ENCODE peak calls at places on chromosome 1, in nine cellular contexts. N, X, O, Y, M, P, I, T and Z are unnamed samples.

GRCh38 chr1:84373446-84374141 is 24.7 kb upstream of the DNASE2B start:
- DNase-seq in N (no peak), X (no peak), O (no peak), Y (no peak), M (no peak), P (no peak), I (no peak), T (no peak), Z (no peak)

GRCh38 chr1:206908038-206908437 is 10.8 kb downstream of the IL24 start:
- DNase-seq in N (no peak), X (no peak), O (no peak), Y (no peak), M (no peak), P (no peak), I (no peak), T (no peak), Z (no peak)

GRCh38 chr1:52629021-52629643 is 3.8 kb upstream of the SHISAL2A start:
- DNase-seq in N (no peak), X (peak), O (no peak), Y (no peak), M (no peak), P (peak), I (no peak), T (no peak), Z (no peak)

GRCh38 chr1:208597571-208597970 is 353.4 kb upstream of the PLXNA2 start:
- DNase-seq in N (no peak), X (no peak), O (no peak), Y (no peak), M (no peak), P (no peak), I (no peak), T (no peak), Z (no peak)

GRCh38 chr1:46202975-46203737 is at the start of gene LURAP1:
- DNase-seq in N (peak), X (peak), O (peak), Y (peak), M (peak), P (peak), I (no peak), T (peak), Z (peak)

GRCh38 chr1:46084553-46085448 is 47.6 kb downstream of the PIK3R3 start:
- DNase-seq in N (no peak), X (peak), O (no peak), Y (no peak), M (no peak), P (no peak), I (no peak), T (peak), Z (no peak)

GRCh38 chr1:215394084-215394991 is 172.8 kb upstream of the KCTD3 start:
- DNase-seq in N (no peak), X (no peak), O (no peak), Y (no peak), M (no peak), P (peak), I (no peak), T (no peak), Z (no peak)

GRCh38 chr1:54885863-54886723 is 902 bp downstream of the DHCR24 start:
- DNase-seq in N (peak), X (peak), O (peak), Y (peak), M (no peak), P (peak), I (no peak), T (no peak), Z (no peak)

GRCh38 chr1:154698320-154699096 is 90.5 kb upstream of the ADAR start:
- DNase-seq in N (peak), X (no peak), O (no peak), Y (no peak), M (no peak), P (no peak), I (no peak), T (no peak), Z (no peak)

GRCh38 chr1:182264187-182264586 is 127.4 kb downstream of the GLUL start:
- DNase-seq in N (no peak), X (no peak), O (no peak), Y (no peak), M (no peak), P (no peak), I (no peak), T (no peak), Z (no peak)

GRCh38 chr1:219312967-219313366 is 139.3 kb downstream of the LYPLAL1 start:
- DNase-seq in N (no peak), X (peak), O (peak), Y (no peak), M (no peak), P (no peak), I (no peak), T (peak), Z (no peak)

GRCh38 chr1:112855152-112855836 is 100.7 kb downstream of the SLC16A1 start:
- DNase-seq in N (no peak), X (no peak), O (no peak), Y (no peak), M (no peak), P (no peak), I (no peak), T (no peak), Z (no peak)

GRCh38 chr1:149884433-149885363 is 14.7 kb upstream of the BOLA1 start:
- DNase-seq in N (peak), X (peak), O (no peak), Y (no peak), M (no peak), P (peak), I (no peak), T (no peak), Z (no peak)

GRCh38 chr1:63892632-63893395 is 119.0 kb downstream of the ROR1 start:
- DNase-seq in N (peak), X (peak), O (no peak), Y (no peak), M (no peak), P (no peak), I (no peak), T (peak), Z (no peak)

GRCh38 chr1:165930961-165931360 is 103.5 kb downstream of the UCK2 start:
- DNase-seq in N (no peak), X (no peak), O (no peak), Y (no peak), M (no peak), P (no peak), I (no peak), T (no peak), Z (no peak)

GRCh38 chr1:10755977-10756521 is 40.4 kb downstream of the CASZ1 start:
- DNase-seq in N (peak), X (peak), O (peak), Y (peak), M (no peak), P (no peak), I (no peak), T (no peak), Z (peak)

DNA sequence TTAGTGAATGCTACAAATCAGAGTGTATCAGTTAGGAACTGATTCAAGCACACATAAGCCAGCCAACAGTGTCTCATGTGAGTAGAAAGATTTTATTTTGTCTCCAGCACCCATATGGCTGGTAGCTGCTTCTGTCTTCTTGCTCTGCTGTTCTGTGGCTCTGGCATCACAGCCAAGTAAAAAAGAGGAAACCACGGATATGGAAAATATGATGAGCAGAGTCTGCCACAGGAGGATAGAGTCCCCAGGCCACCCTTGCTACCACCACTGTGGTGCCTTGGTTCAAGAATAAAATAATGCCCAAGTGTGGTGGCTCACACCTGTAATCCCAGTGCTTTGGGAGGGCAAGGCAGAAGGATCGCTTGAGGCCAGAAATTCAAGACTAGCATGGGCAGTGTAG is 53.7 kb upstream of the SPOCD1 start:
- DNase-seq in N (no peak), X (no peak), O (no peak), Y (no peak), M (no peak), P (no peak), I (no peak), T (no peak), Z (no peak)
- TF ChIP-seq CTCF in N (no peak), X (no peak), O (no peak), Y (no peak), M (no peak), P (no peak), I (no peak), T (no peak), Z (no peak)

GRCh38 chr1:89994231-89994804 is 592 bp upstream of the ZNF326 start:
- DNase-seq in N (peak), X (no peak), O (no peak), Y (no peak), M (no peak), P (peak), I (no peak), T (no peak), Z (no peak)

GRCh38 chr1:89993541-89993940 is 1.4 kb upstream of the ZNF326 start:
- DNase-seq in N (no peak), X (no peak), O (no peak), Y (no peak), M (no peak), P (no peak), I (no peak), T (no peak), Z (no peak)

GRCh38 chr1:89996415-89997110 is 1.7 kb downstream of the ZNF326 start:
- DNase-seq in N (no peak), X (no peak), O (no peak), Y (no peak), M (no peak), P (no peak), I (no peak), T (no peak), Z (no peak)

GRCh38 chr1:89995595-89996397 is 886 bp downstream of the ZNF326 start:
- DNase-seq in N (no peak), X (peak), O (peak), Y (no peak), M (no peak), P (no peak), I (no peak), T (no peak), Z (no peak)

DNA sequence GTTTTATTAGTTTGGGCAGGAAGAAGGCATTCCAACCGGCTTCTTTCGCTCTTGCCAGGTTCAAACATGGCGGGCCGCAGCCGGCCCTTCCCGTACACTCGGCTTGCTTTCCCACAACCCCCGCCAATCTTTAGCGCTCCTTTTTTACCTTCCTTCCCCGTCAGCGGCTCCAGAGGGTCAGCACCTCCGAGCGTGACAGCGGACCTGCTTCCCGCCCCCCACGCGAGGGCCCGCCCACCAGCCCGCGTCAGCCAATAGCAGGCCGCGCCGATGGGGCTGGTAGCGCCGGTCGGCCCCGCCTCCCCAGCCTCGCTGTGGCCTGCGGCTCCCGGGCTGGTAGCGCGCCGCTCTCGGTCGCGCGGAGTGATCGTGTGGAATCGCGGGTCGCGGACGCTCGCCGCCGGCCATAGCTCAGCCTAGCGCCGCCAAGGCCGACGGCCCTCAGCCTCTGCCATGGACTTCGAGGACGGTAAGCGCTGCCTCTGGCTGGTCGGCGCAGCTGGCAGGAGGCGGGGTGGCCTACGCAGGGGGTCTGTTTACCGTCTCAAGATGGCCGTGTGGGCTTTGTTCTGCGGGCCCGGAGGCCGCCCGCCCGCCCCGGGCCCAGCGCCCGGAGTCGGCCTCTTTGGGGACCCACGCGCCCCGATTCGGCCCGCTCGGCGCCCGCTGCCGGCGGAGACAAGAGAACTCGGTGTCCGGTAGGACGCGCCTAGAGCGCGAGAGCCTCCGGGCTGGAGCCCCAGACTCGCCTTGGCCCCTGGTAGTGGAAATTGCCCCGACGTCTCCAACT is at the start of gene ZNF326:
- DNase-seq in N (peak), X (peak), O (peak), Y (peak), M (peak), P (peak), I (peak), T (peak), Z (peak)
- TF ChIP-seq CTCF in N (no peak), X (no peak), O (no peak), Y (no peak), M (no peak), P (no peak), I (no peak), T (peak), Z (peak)

GRCh38 chr1:75127916-75128717 is 6.1 kb upstream of the LHX8 start:
- DNase-seq in N (no peak), X (no peak), O (no peak), Y (no peak), M (no peak), P (peak), I (no peak), T (no peak), Z (no peak)
- TF ChIP-seq CTCF in N (no peak), X (no peak), O (no peak), Y (no peak), M (no peak), P (peak), I (no peak), T (no peak), Z (no peak)

GRCh38 chr1:230978491-230979388 is at the start of the genes ARV1 and TTC13:
- DNase-seq in N (peak), X (peak), O (peak), Y (peak), M (peak), P (peak), I (peak), T (peak), Z (peak)
- TF ChIP-seq CTCF in N (peak), X (no peak), O (peak), Y (no peak), M (peak), P (peak), I (no peak), T (peak), Z (peak)

DNA sequence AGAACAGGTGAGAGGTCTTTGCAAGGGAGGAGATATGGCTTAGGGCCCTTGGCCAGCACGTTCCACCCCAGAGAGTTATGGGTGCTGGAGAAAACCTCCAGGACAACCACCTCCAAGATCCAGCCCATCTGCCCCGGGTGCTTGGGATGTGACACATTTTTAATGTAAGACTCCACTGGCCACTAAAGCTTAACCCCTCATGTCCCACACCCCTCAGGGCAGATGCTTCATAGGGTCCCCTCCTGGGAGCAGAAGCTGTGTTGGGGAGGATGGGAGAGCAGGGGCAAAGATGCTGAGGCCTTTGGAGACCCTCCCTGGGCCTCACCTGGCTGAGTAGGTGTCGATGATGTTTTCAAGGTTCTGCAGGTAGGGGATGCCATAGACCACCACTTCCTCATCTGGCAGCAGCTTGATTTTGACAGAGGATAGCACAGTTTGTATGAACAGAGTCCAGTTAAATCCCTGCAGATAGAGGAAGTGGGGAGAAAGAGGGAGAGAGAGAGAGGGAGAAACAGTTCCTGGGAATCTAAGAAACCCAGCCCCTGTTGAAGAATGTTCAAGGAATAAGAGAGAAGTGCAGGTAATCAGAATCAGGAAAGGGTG is 11.9 kb downstream of the PRXL2B start:
- DNase-seq in N (no peak), X (no peak), O (no peak), Y (no peak), M (no peak), P (no peak), I (no peak), T (no peak), Z (no peak)
- TF ChIP-seq CTCF in N (peak), X (no peak), O (no peak), Y (no peak), M (no peak), P (peak), I (no peak), T (no peak), Z (no peak)

DNA sequence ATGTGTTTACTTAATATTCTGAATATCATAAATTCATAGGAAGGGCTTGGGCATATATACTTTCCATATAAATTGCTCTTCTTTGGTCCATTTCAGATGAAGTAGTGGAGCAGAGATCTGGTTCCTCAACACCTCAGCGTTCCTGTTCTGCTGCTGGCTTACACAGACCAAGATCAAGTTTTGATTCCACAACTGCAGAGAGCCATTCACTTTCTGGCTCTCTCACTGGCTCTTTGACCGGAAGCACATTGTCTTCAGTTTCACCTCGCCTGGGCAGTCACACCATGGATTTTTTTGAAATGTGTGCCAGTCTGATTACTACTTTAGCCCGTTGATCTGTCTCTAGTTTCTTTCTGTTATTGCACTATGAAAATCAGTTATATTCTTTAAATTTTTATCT is 62.3 kb downstream of the PRKAA2 start:
- DNase-seq in N (peak), X (no peak), O (no peak), Y (no peak), M (no peak), P (no peak), I (no peak), T (no peak), Z (no peak)
- TF ChIP-seq CTCF in N (no peak), X (no peak), O (no peak), Y (no peak), M (no peak), P (no peak), I (no peak), T (no peak), Z (no peak)